ENCODE peak calls at places on chromosomes 12 and 14, in six cellular contexts. M is CD4-positive, alpha-beta T cell; C is Peyer's patch; E is IMR-90; R is caudate nucleus; U is PC-9. Y is an unnamed sample.

GRCh38 chr14:76772300-76773187 is 11.3 kb downstream of the VASH1 start:
- DNase-seq in C (no peak), R (no peak), E (peak; percentile 61), M (no peak), U (no peak), Y (peak; percentile 95)

GRCh38 chr14:65255029-65255545 is 152.8 kb upstream of the MAX start:
- DNase-seq in E (peak; percentile 82), R (no peak), C (no peak), U (peak; percentile 70), M (no peak), Y (no peak)

GRCh38 chr12:5808956-5809355 is 136.1 kb downstream of the ANO2 start:
- DNase-seq in U (no peak), M (no peak), E (peak; percentile 85), C (no peak), R (no peak), Y (no peak)

GRCh38 chr12:50961708-50962107 is 9.4 kb downstream of the HIGD1C start:
- DNase-seq in M (no peak), C (no peak), R (no peak), U (no peak), E (peak; percentile 87), Y (no peak)

GRCh38 chr14:104460920-104461651 is 118.5 kb upstream of the C14orf180 start:
- DNase-seq in U (no peak), E (no peak), M (no peak), C (no peak), R (no peak), Y (no peak)

GRCh38 chr12:119024226-119024810 is 43.0 kb downstream of the SRRM4 start:
- DNase-seq in R (no peak), C (no peak), E (no peak), U (no peak), M (no peak), Y (no peak)

GRCh38 chr14:77145975-77146740 is 4.6 kb upstream of the ZDHHC22 start:
- DNase-seq in R (no peak), E (no peak), M (no peak), C (no peak), U (no peak), Y (no peak)

GRCh38 chr14:60658116-60658515 is 8.8 kb upstream of the SIX1 start:
- DNase-seq in C (no peak), E (no peak), U (no peak), R (no peak), M (no peak), Y (no peak)

GRCh38 chr12:45353944-45354343 is 138.0 kb downstream of the ANO6 start:
- DNase-seq in R (no peak), M (no peak), U (no peak), E (no peak), C (no peak), Y (no peak)

GRCh38 chr12:125634813-125635212 is 569.6 kb downstream of the AACS start:
- DNase-seq in C (no peak), U (no peak), R (no peak), M (no peak), E (no peak), Y (no peak)

GRCh38 chr14:68713782-68714181 is 79.1 kb downstream of the ZFP36L1 start:
- DNase-seq in C (no peak), E (no peak), R (no peak), U (no peak), M (no peak), Y (no peak)

GRCh38 chr14:52059614-52060013 is 9.2 kb downstream of the NID2 start:
- DNase-seq in M (no peak), U (no peak), C (no peak), E (no peak), R (no peak), Y (no peak)
- H3K27ac ChIP-seq in M (no peak overlapping the region), U (no peak overlapping the region), C (no peak overlapping the region), E (no peak overlapping the region), R (no peak overlapping the region), Y (no peak overlapping the region)

GRCh38 chr14:20682127-20682434 is 2.3 kb upstream of the RNASE4 start:
- DNase-seq in U (no peak), R (no peak), M (no peak), E (no peak), C (no peak), Y (no peak)

GRCh38 chr14:20680843-20681347 is 3.5 kb upstream of the RNASE4 start:
- DNase-seq in R (no peak), U (no peak), M (peak; percentile 28), E (no peak), C (peak; percentile 54), Y (no peak)

GRCh38 chr14:20679907-20680306 is 4.5 kb upstream of the RNASE4 start:
- DNase-seq in U (peak; percentile 21), C (no peak), M (no peak), R (no peak), E (peak; percentile 37), Y (peak; percentile 38)

GRCh38 chr14:20681348-20682126 is 2.8 kb upstream of the RNASE4 start:
- DNase-seq in R (peak; percentile 61), E (peak; percentile 87), M (peak; percentile 81), C (peak; percentile 72), U (peak; percentile 73), Y (peak; percentile 91)

DNA sequence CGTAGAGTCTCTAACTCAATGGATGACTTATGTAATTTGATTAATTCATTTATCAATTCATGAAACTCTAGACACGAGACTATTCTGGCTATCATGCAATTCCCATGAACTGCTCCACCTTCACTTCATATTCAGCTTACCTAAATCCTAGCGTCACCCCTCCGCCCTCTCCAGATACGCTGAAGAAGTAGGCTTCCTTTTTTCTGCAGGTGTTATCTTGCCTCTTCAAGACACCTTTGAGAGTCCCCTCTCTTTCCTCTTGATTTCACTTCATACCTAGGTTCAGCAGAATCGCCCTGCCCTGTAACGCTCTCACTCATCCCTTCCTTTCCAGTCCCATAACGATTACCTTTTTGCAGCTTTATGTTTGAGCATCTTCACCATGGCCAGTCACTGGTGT is 4.0 kb upstream of the RNASE4 start:
- DNase-seq in U (no peak), C (no peak), E (no peak), M (no peak), R (no peak), Y (no peak)
- H3K27ac ChIP-seq in U (no peak overlapping the region), C (peak overlapping the region; percentile 99), E (no peak overlapping the region), M (no peak overlapping the region), R (no peak overlapping the region), Y (no peak overlapping the region)

GRCh38 chr12:13203028-13203922 is 6.7 kb downstream of the EMP1 start:
- DNase-seq in U (peak; percentile 83), C (no peak), M (no peak), E (no peak), R (no peak), Y (peak; percentile 46)
- H3K27ac ChIP-seq in U (peak overlapping the region; percentile 99), C (peak overlapping the region; percentile 52), M (no peak overlapping the region), E (peak overlapping the region; percentile 79), R (no peak overlapping the region), Y (peak overlapping the region; percentile 97)

GRCh38 chr14:102277874-102278630 is 26.9 kb downstream of the MOK start:
- DNase-seq in R (no peak), E (peak; percentile 32), U (no peak), M (no peak), C (no peak), Y (no peak)

GRCh38 chr14:102275866-102276265 is 29.1 kb downstream of the MOK start:
- DNase-seq in E (peak; percentile 36), U (no peak), C (no peak), R (no peak), M (no peak), Y (no peak)

DNA sequence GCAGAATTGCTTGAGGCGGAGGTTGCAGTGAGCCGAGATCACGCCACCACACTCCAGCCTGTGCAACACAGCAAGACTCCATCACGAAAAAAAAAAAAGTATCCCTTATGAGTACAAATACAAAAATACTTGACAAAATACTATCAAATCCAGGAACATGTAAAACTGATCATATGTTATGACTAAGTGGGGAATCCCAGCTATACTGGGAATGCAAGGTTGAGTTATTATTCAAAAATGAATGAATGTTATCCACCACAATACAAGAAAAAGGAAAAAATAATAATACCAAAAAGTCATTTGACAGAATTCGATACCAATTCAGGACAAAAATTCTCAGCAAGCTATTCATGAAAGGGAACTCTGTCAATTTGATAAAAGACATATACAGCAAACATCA is 32.6 kb downstream of the MOK start:
- DNase-seq in C (no peak), R (no peak), E (peak; percentile 82), U (no peak), M (no peak), Y (no peak)
- H3K27ac ChIP-seq in C (no peak overlapping the region), R (no peak overlapping the region), E (no peak overlapping the region), U (no peak overlapping the region), M (no peak overlapping the region), Y (no peak overlapping the region)

DNA sequence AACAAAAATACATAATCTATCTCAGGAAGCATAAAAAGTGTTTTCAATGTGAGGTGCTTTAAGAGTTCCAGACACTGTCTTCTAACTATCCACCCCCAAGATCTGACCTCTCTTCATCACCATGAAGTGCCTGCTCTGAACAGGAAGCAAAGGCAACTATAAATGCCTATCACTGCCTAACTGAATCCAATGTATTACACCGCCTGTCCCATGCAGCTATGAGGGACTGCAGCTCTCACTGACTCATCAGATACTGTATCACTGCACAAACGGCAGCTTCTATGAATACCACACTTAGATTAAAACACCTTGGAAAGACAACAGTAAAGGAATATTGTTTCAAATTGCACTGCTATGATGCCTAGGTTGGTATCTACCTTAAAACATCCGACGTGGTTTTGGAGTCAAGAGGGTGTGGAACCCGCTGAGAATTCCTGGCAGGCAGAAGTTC is 314.4 kb downstream of the MED13L start:
- DNase-seq in M (no peak), E (peak; percentile 78), U (no peak), C (no peak), R (no peak), Y (no peak)
- H3K27ac ChIP-seq in M (no peak overlapping the region), E (peak overlapping the region; percentile 19), U (no peak overlapping the region), C (no peak overlapping the region), R (no peak overlapping the region), Y (no peak overlapping the region)

DNA sequence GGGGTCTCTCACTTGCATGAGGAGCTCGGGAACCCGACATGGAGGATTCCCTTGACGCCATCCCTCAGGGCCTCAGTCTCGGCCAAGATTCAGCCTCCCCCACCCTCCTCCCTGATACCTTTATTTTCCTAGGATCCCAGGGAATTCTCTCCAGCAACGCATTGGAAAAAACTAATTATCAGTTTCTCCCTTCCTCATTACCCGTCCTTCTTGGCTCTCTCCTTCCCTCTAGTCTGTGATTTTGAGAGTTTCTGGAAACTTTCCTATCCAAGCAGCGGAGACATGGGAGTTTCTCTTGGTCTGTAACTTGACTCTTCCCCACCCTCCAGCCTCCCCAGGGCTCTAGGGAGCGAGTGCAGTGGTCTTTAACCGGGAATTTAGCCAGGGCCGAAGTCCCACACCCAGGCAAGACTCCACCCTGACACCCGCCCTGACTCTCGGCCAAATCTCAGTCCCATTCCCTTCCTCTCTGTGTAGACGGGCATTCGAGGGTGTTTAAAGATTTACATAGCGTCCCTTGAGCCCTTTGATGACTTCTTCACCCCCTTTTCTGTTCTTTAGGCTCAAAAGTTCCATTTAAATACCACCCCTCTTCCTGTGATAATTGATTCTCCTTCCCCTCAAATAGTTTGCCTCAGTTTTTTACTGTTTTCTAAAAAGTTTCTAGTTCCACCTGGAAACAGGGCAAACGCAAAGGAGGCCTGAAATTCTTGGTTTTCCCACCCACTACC is 6.7 kb downstream of the HOXC5 start:
- DNase-seq in U (no peak), E (no peak), R (no peak), C (no peak), M (no peak), Y (no peak)
- H3K27ac ChIP-seq in U (no peak overlapping the region), E (no peak overlapping the region), R (no peak overlapping the region), C (peak overlapping the region; percentile 63), M (no peak overlapping the region), Y (no peak overlapping the region)

GRCh38 chr14:87449016-87449415 is 544.0 kb downstream of the GALC start:
- DNase-seq in R (no peak), E (no peak), U (no peak), C (no peak), M (no peak), Y (no peak)
- H3K27ac ChIP-seq in R (no peak overlapping the region), E (no peak overlapping the region), U (no peak overlapping the region), C (no peak overlapping the region), M (no peak overlapping the region), Y (no peak overlapping the region)

GRCh38 chr14:100636559-100636958 is 49.3 kb upstream of the BEGAIN start:
- DNase-seq in C (no peak), R (no peak), U (no peak), M (no peak), E (no peak), Y (no peak)
- H3K27ac ChIP-seq in C (no peak overlapping the region), R (no peak overlapping the region), U (no peak overlapping the region), M (no peak overlapping the region), E (no peak overlapping the region), Y (no peak overlapping the region)

Y was measured in endothelial cell of umbilical vein.